ENCODE peak calls at places on chromosomes 2 and 18, in eight cellular contexts. I, W, M, V, X, A, K and B are unnamed samples.

GRCh38 chr2:215105607-215106354 is 32.6 kb downstream of the ABCA12 start:
- DNase-seq in I (no peak), W (no peak), M (no peak), V (no peak), X (no peak), A (peak), K (peak), B (no peak)

GRCh38 chr2:70111752-70112591 is 24.7 kb downstream of the PCBP1 start:
- DNase-seq in I (no peak), W (no peak), M (no peak), V (no peak), X (no peak), A (no peak), K (no peak), B (no peak)

GRCh38 chr2:10303174-10303633 is 500 bp downstream of the HPCAL1 start:
- DNase-seq in I (no peak), W (no peak), M (peak), V (peak), X (no peak), A (no peak), K (no peak), B (no peak)

GRCh38 chr18:79770826-79771225 is 26.9 kb upstream of the KCNG2 start:
- DNase-seq in I (no peak), W (no peak), M (no peak), V (no peak), X (no peak), A (no peak), K (no peak), B (no peak)

GRCh38 chr18:65436430-65436829 is 314.4 kb upstream of the CDH7 start:
- DNase-seq in I (no peak), W (no peak), M (no peak), V (no peak), X (no peak), A (no peak), K (no peak), B (peak)

GRCh38 chr18:616380-616995 is 19.7 kb downstream of the CLUL1 start:
- DNase-seq in I (no peak), W (peak), M (no peak), V (peak), X (no peak), A (peak), K (peak), B (peak)

GRCh38 chr2:132645176-132645575 is 24.8 kb downstream of the LYPD1 start:
- DNase-seq in I (no peak), W (no peak), M (no peak), V (no peak), X (no peak), A (no peak), K (no peak), B (no peak)

GRCh38 chr2:18690342-18690741 is 101.0 kb upstream of the NT5C1B start:
- DNase-seq in I (no peak), W (no peak), M (peak), V (peak), X (no peak), A (no peak), K (peak), B (peak)

GRCh38 chr2:174985624-174986023 is 19.6 kb downstream of the CHN1 start:
- DNase-seq in I (no peak), W (no peak), M (no peak), V (peak), X (no peak), A (peak), K (no peak), B (no peak)

GRCh38 chr2:10285578-10286198 is 17.0 kb upstream of the HPCAL1 start:
- DNase-seq in I (no peak), W (no peak), M (no peak), V (no peak), X (no peak), A (peak), K (peak), B (peak)

GRCh38 chr2:68689553-68690537 is 44.8 kb upstream of the ARHGAP25 start:
- DNase-seq in I (no peak), W (no peak), M (no peak), V (no peak), X (no peak), A (no peak), K (no peak), B (no peak)

GRCh38 chr2:233740875-233741274 is 12.0 kb downstream of the UGT1A3 start:
- DNase-seq in I (no peak), W (no peak), M (no peak), V (no peak), X (no peak), A (no peak), K (no peak), B (no peak)

GRCh38 chr2:225100856-225101294 is 58.6 kb upstream of the DOCK10 start:
- DNase-seq in I (no peak), W (no peak), M (no peak), V (no peak), X (no peak), A (peak), K (peak), B (no peak)

GRCh38 chr2:74567862-74568261 is 13.3 kb downstream of the DOK1 start:
- DNase-seq in I (no peak), W (no peak), M (no peak), V (no peak), X (no peak), A (peak), K (peak), B (no peak)

GRCh38 chr2:237026981-237027711 is 58.5 kb upstream of the COPS8 start:
- DNase-seq in I (peak), W (peak), M (peak), V (peak), X (peak), A (peak), K (peak), B (peak)